ENCODE peak calls at places on chromosomes 13 and 19, in eight cellular contexts. T, D, C, A, X, G, U and Y are unnamed samples.

GRCh38 chr19:28710278-28710677 is 502.7 kb downstream of the UQCRFS1 start:
- DNase-seq in U (no peak), T (peak), A (no peak), D (no peak), X (no peak), G (no peak), C (no peak), Y (peak)

GRCh38 chr19:42290523-42291436 is 11.2 kb upstream of the PRR19 start:
- DNase-seq in C (peak), A (peak), D (no peak), X (peak), T (peak), G (peak), U (peak), Y (no peak)

GRCh38 chr13:84616864-84617263 is 734.6 kb upstream of the SLITRK1 start:
- DNase-seq in G (no peak), A (no peak), U (no peak), D (no peak), T (no peak), X (no peak), C (no peak), Y (no peak)

GRCh38 chr13:51797664-51798488 is 6.1 kb downstream of the DHRS12 start:
- DNase-seq in A (peak), X (no peak), D (no peak), T (peak), C (peak), G (no peak), U (no peak), Y (peak)

GRCh38 chr19:2477732-2478191 is 1.8 kb downstream of the GADD45B start:
- DNase-seq in U (no peak), A (no peak), X (no peak), C (no peak), G (peak), D (no peak), T (peak), Y (no peak)

GRCh38 chr13:30463820-30464495 is 1.8 kb downstream of the HMGB1 start:
- DNase-seq in X (peak), A (peak), T (peak), D (no peak), U (peak), C (peak), G (peak), Y (peak)

GRCh38 chr19:49130325-49130724 is 11.0 kb downstream of the PPFIA3 start:
- DNase-seq in D (no peak), T (no peak), U (no peak), X (no peak), G (no peak), C (no peak), A (no peak), Y (no peak)

GRCh38 chr19:39127812-39128510 is 2.4 kb downstream of the PAK4 start:
- DNase-seq in T (no peak), C (no peak), X (no peak), G (no peak), U (no peak), D (no peak), A (no peak), Y (no peak)

GRCh38 chr19:21317821-21318220 is 11.4 kb downstream of the ZNF708 start:
- DNase-seq in A (no peak), D (no peak), C (no peak), G (no peak), X (no peak), U (no peak), T (no peak), Y (no peak)

GRCh38 chr19:53662209-53662608 is 30.4 kb downstream of the DPRX start:
- DNase-seq in T (no peak), G (no peak), A (no peak), X (no peak), U (no peak), C (no peak), D (no peak), Y (no peak)

GRCh38 chr13:69857188-69857821 is 250.3 kb upstream of the ATXN8OS start:
- DNase-seq in D (no peak), A (no peak), C (no peak), G (no peak), T (peak), X (no peak), U (no peak), Y (peak)

GRCh38 chr13:71517004-71517403 is 350.0 kb downstream of the DACH1 start:
- DNase-seq in C (no peak), D (no peak), X (no peak), U (no peak), A (no peak), G (no peak), T (peak), Y (peak)

GRCh38 chr13:94858856-94859811 is 146.8 kb upstream of the SOX21 start:
- DNase-seq in G (peak), X (no peak), C (peak), D (no peak), T (no peak), A (no peak), U (no peak), Y (no peak)

GRCh38 chr13:31767175-31767900 is 28.0 kb downstream of the RXFP2 start:
- DNase-seq in A (no peak), U (no peak), D (no peak), G (no peak), C (no peak), X (no peak), T (peak), Y (peak)

GRCh38 chr19:43455321-43456113 is 9.9 kb downstream of the LYPD3 start:
- DNase-seq in T (no peak), G (no peak), C (no peak), U (no peak), X (no peak), A (no peak), D (no peak), Y (peak)

GRCh38 chr13:62879071-62879470 is 1463.4 kb upstream of the PCDH20 start:
- DNase-seq in D (no peak), C (no peak), A (no peak), U (no peak), T (peak), G (no peak), X (no peak), Y (no peak)

GRCh38 chr19:16611121-16611520 is 16.9 kb downstream of the MED26 start:
- DNase-seq in X (no peak), T (no peak), C (no peak), G (peak), A (no peak), D (no peak), U (no peak), Y (peak)

GRCh38 chr13:43023244-43023931 is at the start of gene DNAJC15:
- DNase-seq in A (peak), C (peak), T (peak), X (peak), U (peak), G (peak), D (peak), Y (peak)

GRCh38 chr13:22828081-22828480 is 352.7 kb upstream of the SGCG start:
- DNase-seq in U (no peak), G (no peak), C (no peak), X (no peak), D (no peak), T (no peak), A (no peak), Y (peak)

GRCh38 chr19:18987456-18987855 is 45.9 kb downstream of the SUGP2 start:
- DNase-seq in U (no peak), G (no peak), D (no peak), C (no peak), T (no peak), A (no peak), X (no peak), Y (no peak)

GRCh38 chr19:41753159-41753558 is 2.2 kb upstream of the CEACAM6 start:
- DNase-seq in A (peak), X (peak), U (peak), C (no peak), T (peak), G (peak), D (no peak), Y (peak)

GRCh38 chr13:113506025-113506685 is 15.6 kb upstream of the DCUN1D2 start:
- DNase-seq in A (no peak), G (peak), U (no peak), C (no peak), T (no peak), X (no peak), D (no peak), Y (no peak)

GRCh38 chr13:26813626-26814348 is 53.2 kb upstream of the GPR12 start:
- DNase-seq in T (no peak), A (no peak), X (no peak), U (no peak), C (no peak), D (no peak), G (no peak), Y (peak)

GRCh38 chr13:113932060-113932459 is 41.8 kb downstream of the C13orf46 start:
- DNase-seq in G (no peak), X (no peak), U (no peak), D (no peak), T (no peak), C (no peak), A (no peak), Y (no peak)

GRCh38 chr19:42023121-42023942 is 29.3 kb upstream of the ATP1A3 start:
- DNase-seq in A (no peak), U (peak), G (no peak), X (no peak), C (no peak), T (peak), D (no peak), Y (peak)

GRCh38 chr19:37329686-37330085 is 41.2 kb upstream of the ZNF527 start:
- DNase-seq in D (no peak), X (no peak), U (no peak), G (no peak), T (peak), C (no peak), A (no peak), Y (no peak)

GRCh38 chr19:29567366-29567915 is 38.6 kb upstream of the POP4 start:
- DNase-seq in X (no peak), U (no peak), A (no peak), T (no peak), G (no peak), D (peak), C (no peak), Y (no peak)

GRCh38 chr13:99800951-99801350 is 170.6 kb downstream of the ZIC5 start:
- DNase-seq in A (no peak), U (no peak), T (no peak), C (no peak), X (no peak), D (no peak), G (no peak), Y (no peak)

GRCh38 chr19:763869-764268 is 13.0 kb downstream of the MISP start:
- DNase-seq in U (no peak), G (no peak), X (no peak), C (no peak), A (no peak), D (no peak), T (no peak), Y (no peak)

GRCh38 chr13:81888855-81889254 is 1547.9 kb upstream of the SPRY2 start:
- DNase-seq in T (no peak), U (no peak), A (no peak), X (no peak), C (no peak), D (no peak), G (no peak), Y (no peak)

GRCh38 chr13:97257800-97258799 is 36.0 kb downstream of the MBNL2 start:
- DNase-seq in X (no peak), U (peak), G (peak), A (no peak), D (no peak), T (peak), C (peak), Y (peak)

GRCh38 chr19:54431255-54431838 is 16.1 kb downstream of the TTYH1 start:
- DNase-seq in A (no peak), T (no peak), D (no peak), C (no peak), G (peak), U (no peak), X (no peak), Y (peak)

GRCh38 chr13:25018729-25019115 is 77.2 kb upstream of the PABPC3 start:
- DNase-seq in A (no peak), D (no peak), T (no peak), X (no peak), C (no peak), U (peak), G (no peak), Y (no peak)

GRCh38 chr13:39023761-39024160 is 14.1 kb downstream of the PROSER1 start:
- DNase-seq in T (no peak), C (no peak), G (no peak), X (no peak), U (no peak), A (no peak), D (no peak), Y (peak)

GRCh38 chr13:65292488-65292901 is 1937.6 kb downstream of the PCDH9 start:
- DNase-seq in G (no peak), T (peak), X (no peak), U (no peak), C (no peak), D (no peak), A (no peak), Y (peak)

GRCh38 chr19:3830841-3831589 is 37.8 kb downstream of the ZFR2 start:
- DNase-seq in X (no peak), G (no peak), A (no peak), C (no peak), U (peak), T (no peak), D (no peak), Y (no peak)

GRCh38 chr13:46051958-46052313 is 610 bp downstream of the ZC3H13 start:
- DNase-seq in U (no peak), A (no peak), C (no peak), X (no peak), D (no peak), G (no peak), T (no peak), Y (no peak)

GRCh38 chr13:90246005-90246404 is 1101.5 kb upstream of the MIR17HG start:
- DNase-seq in G (no peak), T (no peak), X (no peak), A (no peak), U (no peak), D (no peak), C (no peak), Y (no peak)